ENCODE peak calls at places on chromosomes 3 and 15, in five cellular contexts. M is upper lobe of right lung; H is HepG2; C is CD8-positive, alpha-beta T cell; L is psoas muscle. T is an unnamed sample.

GRCh38 chr3:16179771-16180736 is 5.6 kb downstream of the GALNT15 start:
- DNase-seq in L (no peak), H (peak), M (no peak), C (no peak), T (no peak)

GRCh38 chr3:11548721-11549131 is 95.0 kb downstream of the VGLL4 start:
- DNase-seq in L (no peak), H (no peak), C (no peak), M (no peak), T (no peak)

GRCh38 chr3:142896201-142896755 is 7.4 kb upstream of the PCOLCE2 start:
- DNase-seq in L (no peak), M (no peak), H (no peak), C (no peak), T (no peak)

GRCh38 chr15:88275804-88276203 is 19.3 kb upstream of the NTRK3 start:
- DNase-seq in L (no peak), C (no peak), H (no peak), M (peak), T (no peak)

GRCh38 chr3:161423911-161424522 is 52.7 kb upstream of the SPTSSB start:
- DNase-seq in C (no peak), L (no peak), M (no peak), H (peak), T (no peak)

GRCh38 chr15:66882251-66883020 is 180.4 kb downstream of the SMAD6 start:
- DNase-seq in C (no peak), H (no peak), L (peak), M (no peak), T (no peak)

GRCh38 chr3:143604849-143605660 is 243.2 kb downstream of the SLC9A9 start:
- DNase-seq in C (no peak), L (no peak), M (no peak), H (no peak), T (no peak)

GRCh38 chr3:21894459-21895083 is 143.6 kb upstream of the ZNF385D start:
- DNase-seq in H (no peak), L (no peak), C (no peak), M (no peak), T (no peak)

GRCh38 chr3:135944831-135945230 is 20.7 kb upstream of the PPP2R3A start:
- DNase-seq in C (no peak), H (no peak), M (no peak), L (no peak), T (no peak)

GRCh38 chr3:16370872-16371740 is 106.1 kb downstream of the OXNAD1 start:
- DNase-seq in M (no peak), H (no peak), C (no peak), L (no peak), T (no peak)

GRCh38 chr3:13244695-13245449 is 171.6 kb upstream of the IQSEC1 start:
- DNase-seq in M (no peak), L (no peak), C (no peak), H (no peak), T (no peak)

GRCh38 chr3:71389911-71390573 is 193.5 kb downstream of the FOXP1 start:
- DNase-seq in C (peak), H (peak), L (peak), M (peak), T (no peak)

GRCh38 chr15:23402544-23402943 is 44.5 kb downstream of the GOLGA6L2 start:
- DNase-seq in C (no peak), H (no peak), M (no peak), L (no peak), T (peak)

GRCh38 chr3:124137264-124137663 is 145.3 kb upstream of the ROPN1 start:
- DNase-seq in L (no peak), M (no peak), C (no peak), H (no peak), T (no peak)

GRCh38 chr15:62344806-62345539 is 179.9 kb upstream of the C2CD4B start:
- DNase-seq in M (no peak), L (no peak), C (peak), H (peak), T (no peak)

GRCh38 chr15:38038659-38039442 is 104.4 kb downstream of the TMCO5A start:
- DNase-seq in M (no peak), C (no peak), H (no peak), L (no peak), T (no peak)

GRCh38 chr3:122294365-122294764 is 30.7 kb upstream of the CSTA start:
- DNase-seq in M (no peak), H (no peak), L (no peak), C (no peak), T (no peak)

GRCh38 chr3:72728329-72728889 is 119.8 kb downstream of the SHQ1 start:
- DNase-seq in L (no peak), M (no peak), C (no peak), H (peak), T (no peak)

GRCh38 chr15:75202251-75203016 is 752 bp downstream of the C15orf39 start:
- DNase-seq in H (peak), L (peak), M (peak), C (peak), T (no peak)

GRCh38 chr15:68354923-68355322 is 77.0 kb downstream of the ITGA11 start:
- DNase-seq in C (no peak), M (no peak), H (peak), L (no peak), T (peak)

GRCh38 chr15:59410448-59410896 is 27.5 kb upstream of the FAM81A start:
- DNase-seq in L (no peak), H (peak), C (no peak), M (no peak), T (no peak)

GRCh38 chr3:185754920-185755319 is 69.9 kb downstream of the IGF2BP2 start:
- DNase-seq in L (no peak), M (no peak), C (no peak), H (no peak), T (no peak)

GRCh38 chr3:142784228-142784627 is 60.4 kb downstream of the TRPC1 start:
- DNase-seq in H (no peak), M (no peak), L (no peak), C (no peak), T (no peak)

GRCh38 chr3:71173421-71173975 is 410.0 kb downstream of the FOXP1 start:
- DNase-seq in H (no peak), M (no peak), L (no peak), C (no peak), T (no peak)

GRCh38 chr3:8458711-8459110 is 42.9 kb upstream of the LMCD1 start:
- DNase-seq in M (no peak), L (peak), H (no peak), C (no peak), T (no peak)

GRCh38 chr3:45153658-45154437 is 7.7 kb upstream of the CDCP1 start:
- DNase-seq in M (no peak), H (peak), L (no peak), C (no peak), T (no peak)

GRCh38 chr15:52912172-52912571 is 122.0 kb upstream of the ONECUT1 start:
- DNase-seq in L (no peak), C (no peak), M (no peak), H (no peak), T (no peak)

GRCh38 chr15:63381301-63382192 is at the start of gene CA12:
- DNase-seq in C (no peak), H (peak), L (peak), M (peak), T (no peak)

GRCh38 chr3:67765575-67765974 is 111.2 kb upstream of the SUCLG2 start:
- DNase-seq in H (no peak), C (no peak), M (no peak), L (no peak), T (no peak)

GRCh38 chr15:40075298-40076044 is 33.2 kb downstream of the BMF start:
- DNase-seq in M (peak), C (no peak), L (no peak), H (no peak), T (no peak)

GRCh38 chr3:19151171-19151570 is 2.9 kb downstream of the KCNH8 start:
- DNase-seq in H (no peak), L (no peak), C (no peak), M (no peak), T (no peak)

GRCh38 chr3:37190667-37191066 is 16.3 kb upstream of the LRRFIP2 start:
- DNase-seq in H (no peak), M (no peak), C (no peak), L (no peak), T (no peak)

GRCh38 chr3:141797167-141797773 is 34.1 kb downstream of the GRK7 start:
- DNase-seq in M (peak), C (peak), L (peak), H (no peak), T (no peak)

GRCh38 chr3:46138571-46138970 is 69.5 kb downstream of the CCR1 start:
- DNase-seq in M (no peak), L (no peak), C (no peak), H (no peak), T (no peak)

GRCh38 chr3:183699238-183699947 is 1.8 kb downstream of the YEATS2 start:
- DNase-seq in L (no peak), H (no peak), C (no peak), M (no peak), T (no peak)

GRCh38 chr3:187497037-187497436 is 128.9 kb downstream of the RTP4 start:
- DNase-seq in C (no peak), H (no peak), L (no peak), M (no peak), T (no peak)

GRCh38 chr3:184154909-184155643 is at the start of gene DVL3:
- DNase-seq in H (peak), C (peak), L (peak), M (peak), T (no peak)

GRCh38 chr15:40103864-40104271 is 4.8 kb downstream of the BMF start:
- DNase-seq in M (no peak), H (no peak), C (no peak), L (no peak), T (no peak)

GRCh38 chr3:37862712-37863551 is 1.3 kb downstream of the CTDSPL start:
- DNase-seq in L (peak), H (peak), C (no peak), M (no peak), T (no peak)

GRCh38 chr3:30606301-30607031 is at the start of gene TGFBR2:
- DNase-seq in H (peak), C (peak), M (peak), L (peak), T (peak)
- TF ChIP-seq CTCF in H (peak), C (no peak), M (peak), L (peak), T (peak)

GRCh38 chr3:169256027-169256426 is 407.5 kb downstream of the MECOM start:
- DNase-seq in M (no peak), L (no peak), C (no peak), H (no peak), T (no peak)
- TF ChIP-seq CTCF in M (no peak), L (no peak), C (no peak), H (no peak), T (no peak)

GRCh38 chr3:100754563-100755334 is 45.5 kb downstream of the TFG start:
- DNase-seq in H (no peak), M (no peak), C (no peak), L (no peak), T (no peak)
- TF ChIP-seq CTCF in H (no peak), M (no peak), C (no peak), L (no peak), T (peak)

GRCh38 chr3:140355481-140355880 is 322.4 kb upstream of the TRIM42 start:
- DNase-seq in M (no peak), H (no peak), L (no peak), C (no peak), T (no peak)

GRCh38 chr3:140363801-140364200 is 314.1 kb upstream of the TRIM42 start:
- DNase-seq in L (no peak), C (no peak), M (no peak), H (no peak), T (no peak)

GRCh38 chr3:140360332-140360731 is 317.5 kb upstream of the TRIM42 start:
- DNase-seq in L (no peak), M (no peak), C (no peak), H (no peak), T (no peak)

GRCh38 chr3:140358696-140359095 is 319.2 kb upstream of the TRIM42 start:
- DNase-seq in M (no peak), C (no peak), L (no peak), H (no peak), T (no peak)

DNA sequence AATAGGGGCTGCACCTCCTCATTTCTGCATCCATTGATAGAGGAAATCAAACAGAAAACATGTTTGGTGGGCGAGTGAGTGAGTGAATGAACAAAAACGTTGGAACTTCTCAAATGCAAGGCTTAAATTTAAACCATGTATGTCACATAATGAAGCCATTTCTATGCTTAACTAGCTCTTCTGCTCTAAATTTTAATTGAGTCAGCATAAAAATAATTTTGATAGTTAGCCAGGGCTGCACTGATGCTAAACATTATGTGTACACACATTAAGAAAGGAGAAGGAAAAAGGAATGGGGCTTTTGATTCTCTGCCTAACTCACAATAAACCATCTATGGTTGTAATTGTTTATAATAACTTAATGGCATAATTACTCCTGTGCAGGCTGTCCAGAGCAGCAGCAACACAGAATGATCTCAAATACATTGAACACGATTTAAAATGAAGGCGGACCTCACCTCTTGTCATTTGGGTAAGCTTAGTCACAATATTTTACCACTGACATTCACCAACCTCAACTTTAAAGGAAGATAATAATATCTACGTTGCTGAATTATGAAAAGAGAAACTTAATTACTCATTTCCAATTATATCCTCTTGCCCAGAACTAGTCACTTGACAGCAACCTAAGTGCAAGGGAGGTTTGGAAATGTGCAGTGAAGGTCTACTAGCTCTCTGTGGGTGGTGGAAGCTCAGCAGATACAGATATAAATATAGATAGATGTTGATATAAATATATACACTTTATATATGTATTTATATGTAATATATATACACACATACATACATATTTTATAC is 318.5 kb upstream of the TRIM42 start:
- DNase-seq in M (no peak), L (no peak), C (no peak), H (no peak), T (no peak)
- TF ChIP-seq CTCF in M (no peak), L (no peak), C (no peak), H (no peak), T (no peak)

DNA sequence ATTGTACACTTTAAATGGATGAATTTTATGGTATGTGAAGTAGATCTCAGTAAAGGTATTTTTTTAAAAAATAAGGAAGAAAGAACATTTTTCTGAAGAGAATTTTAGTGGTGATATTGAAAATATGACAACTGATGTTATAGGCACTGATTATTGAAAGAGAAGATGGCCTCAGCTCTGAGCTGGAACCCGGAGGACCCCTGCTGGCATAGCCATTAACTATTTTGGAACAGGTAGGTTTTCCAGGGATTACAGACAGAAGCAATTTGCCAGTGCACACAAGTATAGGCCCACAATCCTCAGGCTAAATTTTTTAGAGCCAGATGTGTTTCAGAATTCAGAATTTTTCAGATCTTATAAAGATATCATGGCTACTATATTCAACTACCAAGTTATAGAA is 315.9 kb upstream of the GPR149 start:
- DNase-seq in H (no peak), L (no peak), M (no peak), C (no peak), T (no peak)
- TF ChIP-seq CTCF in H (no peak), L (no peak), M (no peak), C (no peak), T (no peak)

GRCh38 chr15:27235689-27236088 is 264.7 kb downstream of the GABRG3 start:
- DNase-seq in C (no peak), M (no peak), H (no peak), L (no peak), T (no peak)

GRCh38 chr15:27234593-27234992 is 263.6 kb downstream of the GABRG3 start:
- DNase-seq in H (no peak), L (no peak), C (no peak), M (no peak), T (no peak)

GRCh38 chr15:27235161-27235560 is 264.2 kb downstream of the GABRG3 start:
- DNase-seq in M (no peak), C (no peak), H (no peak), L (no peak), T (no peak)

GRCh38 chr15:27237319-27237939 is 266.4 kb downstream of the GABRG3 start:
- DNase-seq in H (no peak), L (no peak), C (no peak), M (no peak), T (no peak)

GRCh38 chr15:27238209-27238608 is 267.2 kb downstream of the GABRG3 start:
- DNase-seq in M (no peak), H (no peak), L (no peak), C (no peak), T (no peak)
- TF ChIP-seq CTCF in M (no peak), H (peak), L (no peak), C (no peak), T (no peak)

GRCh38 chr15:99981223-99981647 is 248.0 kb upstream of the LYSMD4 start:
- DNase-seq in H (no peak), L (no peak), C (no peak), M (no peak), T (no peak)
- TF ChIP-seq CTCF in H (peak), L (peak), C (no peak), M (no peak), T (peak)

DNA sequence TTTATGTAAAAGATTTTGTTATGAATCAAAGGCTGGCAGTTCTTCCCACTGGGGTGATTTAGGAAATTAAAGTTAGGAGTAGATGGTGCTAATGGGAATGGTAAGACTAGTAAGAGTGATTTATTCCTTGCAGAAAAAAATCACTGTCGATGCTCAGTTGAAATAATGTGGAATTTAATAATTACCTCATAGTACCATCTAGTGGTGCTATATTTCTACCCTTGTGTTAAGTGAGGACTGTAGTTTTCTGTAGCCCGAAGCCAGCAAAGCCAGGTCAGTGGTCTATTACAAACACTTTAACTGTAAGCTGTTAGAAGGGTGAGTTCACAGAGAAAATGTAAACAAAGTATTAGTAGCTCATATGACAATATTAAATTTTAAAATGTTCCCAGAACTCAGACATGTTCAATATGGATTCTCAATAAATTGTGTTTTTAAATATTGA is 39.5 kb upstream of the GOLGA8J start:
- DNase-seq in C (no peak), H (no peak), L (no peak), M (no peak), T (no peak)
- TF ChIP-seq CTCF in C (no peak), H (no peak), L (no peak), M (peak), T (peak)

DNA sequence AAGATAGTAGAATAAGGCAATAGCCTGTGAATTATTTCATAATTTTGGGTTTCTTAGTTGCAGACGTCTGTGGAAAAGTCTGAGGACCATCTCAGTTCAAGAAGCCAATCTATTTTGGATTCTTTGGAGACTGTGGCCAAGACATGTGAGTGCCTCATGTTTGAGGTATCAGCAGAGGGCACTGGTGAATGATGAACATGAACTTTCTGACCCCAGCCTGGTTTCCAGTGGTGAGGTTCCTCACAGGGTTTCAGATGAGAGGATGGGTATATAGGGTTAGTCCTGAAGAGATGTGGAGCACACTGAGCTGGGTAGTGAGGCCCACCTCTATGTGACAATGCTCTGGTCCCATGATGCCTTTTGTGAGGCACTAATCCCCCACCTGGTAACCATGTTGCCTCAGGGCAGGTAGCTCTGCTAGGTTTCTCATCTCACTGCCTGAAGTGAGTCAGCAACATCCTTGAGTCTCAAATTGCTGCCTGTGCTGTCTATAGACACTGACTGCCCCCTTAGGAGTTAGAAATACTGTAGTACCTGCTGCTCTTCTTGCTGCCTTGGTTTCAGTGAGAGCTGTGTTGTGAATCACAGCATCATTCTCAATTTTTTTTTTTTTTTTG is 32.3 kb downstream of the C3orf62 start:
- DNase-seq in C (no peak), L (no peak), H (no peak), M (peak), T (no peak)
- TF ChIP-seq CTCF in C (no peak), L (no peak), H (no peak), M (no peak), T (no peak)